ENCODE peak calls at places on chromosomes 2 and 18, in five cellular contexts. K is right cardiac atrium, F is HepG2, X is PC-9, J is lung. U is an unnamed sample.
A peak's percentile ranks its signal among the peaks of the same experiment; 100 is the strongest.

GRCh38 chr18:55401275-55401620 is 186.7 kb downstream of the TCF4 start:
- DNase-seq in X (no peak), F (no peak), J (no peak), K (no peak), U (no peak)

GRCh38 chr2:165203689-165204559 is at the start of gene SCN3A:
- DNase-seq in J (no peak), F (peak; percentile 54), K (peak; percentile 35), X (no peak), U (peak; percentile 7)

GRCh38 chr18:44896817-44897216 is 216.1 kb downstream of the SETBP1 start:
- DNase-seq in X (no peak), J (no peak), F (no peak), K (no peak), U (no peak)

GRCh38 chr2:152740743-152741328 is 22.4 kb downstream of the ARL6IP6 start:
- DNase-seq in K (no peak), X (peak; percentile 62), F (peak; percentile 71), J (no peak), U (peak; percentile 28)

GRCh38 chr2:11827547-11827946 is 81.1 kb downstream of the LPIN1 start:
- DNase-seq in J (no peak), F (no peak), K (no peak), X (no peak), U (no peak)

GRCh38 chr18:55479656-55480420 is 108.2 kb downstream of the TCF4 start:
- DNase-seq in F (no peak), J (no peak), X (no peak), K (no peak), U (no peak)

GRCh38 chr2:100192825-100193224 is 50.4 kb upstream of the AFF3 start:
- DNase-seq in F (no peak), X (peak; percentile 16), J (no peak), K (peak; percentile 60), U (no peak)

GRCh38 chr2:75503048-75503607 is 57.6 kb downstream of the EVA1A start:
- DNase-seq in X (peak; percentile 53), J (no peak), K (no peak), F (no peak), U (peak; percentile 71)

GRCh38 chr2:44926957-44927356 is 14.5 kb upstream of the SIX3 start:
- DNase-seq in J (no peak), X (no peak), F (no peak), K (no peak), U (no peak)

GRCh38 chr2:44928660-44929471 is 12.6 kb upstream of the SIX3 start:
- DNase-seq in X (no peak), F (no peak), J (no peak), K (no peak), U (no peak)

GRCh38 chr2:44930274-44930826 is 11.2 kb upstream of the SIX3 start:
- DNase-seq in F (no peak), K (no peak), J (no peak), X (no peak), U (no peak)

GRCh38 chr2:44929680-44930273 is 11.7 kb upstream of the SIX3 start:
- DNase-seq in F (no peak), K (no peak), J (no peak), X (no peak), U (no peak)

GRCh38 chr2:44927979-44928659 is 13.4 kb upstream of the SIX3 start:
- DNase-seq in F (no peak), J (no peak), X (no peak), K (no peak), U (no peak)
- H3K4me3 ChIP-seq in F (no peak overlapping the region), J (no peak overlapping the region), X (no peak overlapping the region), K (peak overlapping the region; percentile 29), U (no peak overlapping the region)

DNA sequence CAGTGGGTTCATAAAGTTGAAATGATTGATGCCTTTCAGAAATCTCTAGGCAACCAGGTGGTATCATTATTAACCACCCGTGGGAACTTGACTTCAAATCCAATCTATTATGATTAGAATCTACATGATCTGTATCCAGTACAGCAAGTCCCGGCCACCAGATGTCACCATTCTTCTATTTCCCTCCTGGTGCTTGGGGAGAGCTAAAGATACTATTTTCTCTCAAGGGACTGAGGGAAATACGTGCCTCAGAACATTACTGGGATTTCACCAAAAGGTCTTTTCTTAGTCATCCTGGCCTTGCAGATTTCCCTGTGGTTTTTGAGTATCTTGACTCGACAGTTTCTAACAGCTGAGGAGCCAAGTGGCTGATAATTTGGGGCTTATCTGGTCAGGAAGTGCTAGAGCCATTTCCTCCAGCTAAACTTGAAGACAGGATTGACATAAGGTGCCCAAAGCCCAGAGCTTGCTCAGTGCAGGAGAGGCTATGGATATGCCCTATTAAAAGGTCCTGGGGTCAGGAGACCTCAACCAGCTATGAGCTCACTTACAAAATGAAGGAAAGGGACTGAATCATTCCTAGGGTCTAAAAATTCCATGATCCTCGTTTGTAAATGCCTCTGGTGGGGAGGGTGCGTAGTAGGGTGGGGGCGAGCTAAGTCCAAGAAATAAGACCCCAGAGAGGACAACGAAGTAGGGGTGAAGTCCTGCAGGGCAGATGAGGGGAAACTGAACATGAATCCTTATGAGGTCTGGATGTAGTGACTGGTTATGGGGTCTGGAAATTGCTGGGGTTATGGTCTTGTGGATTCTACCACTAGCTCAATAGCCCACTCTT is 135.4 kb upstream of the MGAT5 start:
- DNase-seq in X (peak; percentile 85), J (peak; percentile 89), K (peak; percentile 92), F (peak; percentile 92), U (peak; percentile 87)
- H3K4me3 ChIP-seq in X (no peak overlapping the region), J (no peak overlapping the region), K (no peak overlapping the region), F (peak overlapping the region; percentile 80), U (no peak overlapping the region)

GRCh38 chr2:162243305-162243693 is at the start of gene FAP:
- DNase-seq in F (no peak), K (no peak), X (no peak), J (no peak), U (peak; percentile 91)

GRCh38 chr2:162241571-162241970 is 1.7 kb downstream of the FAP start:
- DNase-seq in X (no peak), J (no peak), F (no peak), K (no peak), U (no peak)

GRCh38 chr2:162245051-162245450 is 1.8 kb upstream of the FAP start:
- DNase-seq in X (no peak), K (no peak), J (peak; percentile 38), F (no peak), U (no peak)

GRCh38 chr2:162244559-162245031 is 1.4 kb upstream of the FAP start:
- DNase-seq in J (peak; percentile 59), X (peak; percentile 87), K (peak; percentile 38), F (no peak), U (peak; percentile 94)

DNA sequence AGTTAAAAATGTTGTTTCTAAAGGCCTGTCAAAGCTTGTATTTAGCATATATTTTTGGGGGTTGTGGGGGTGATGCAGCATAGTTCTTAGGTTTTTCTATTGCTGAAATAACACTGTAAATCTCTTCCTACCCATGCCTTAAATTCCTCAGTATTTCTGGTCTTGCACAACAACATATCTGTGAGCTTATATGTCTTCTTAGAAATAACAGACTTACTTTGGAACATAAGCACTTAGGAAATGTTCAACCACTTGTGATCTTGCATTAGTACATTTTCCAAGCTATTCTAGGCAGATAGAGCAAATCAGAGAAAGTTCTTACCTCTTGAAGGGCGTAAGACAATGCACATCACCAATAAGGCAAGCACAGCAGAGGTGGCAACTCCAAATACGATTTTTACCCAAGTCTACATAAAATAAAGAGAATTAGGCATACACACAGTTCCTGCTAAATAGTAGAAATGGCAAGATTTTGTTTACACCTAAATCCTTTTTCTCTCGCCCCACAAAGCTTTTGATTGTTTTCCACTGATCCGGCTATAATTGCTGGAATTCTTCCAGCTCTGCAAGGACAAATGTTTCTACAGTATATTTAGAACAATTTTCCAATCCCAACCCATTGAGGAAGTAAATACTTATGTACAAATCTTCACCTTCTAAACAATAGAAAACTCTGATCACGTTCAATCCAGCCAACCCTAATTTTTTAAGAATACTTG is 500 bp downstream of the FAP start:
- DNase-seq in K (no peak), F (no peak), X (no peak), J (no peak), U (peak; percentile 73)
- H3K4me3 ChIP-seq in K (peak overlapping the region; percentile 43), F (no peak overlapping the region), X (no peak overlapping the region), J (no peak overlapping the region), U (peak overlapping the region; percentile 51)

GRCh38 chr2:161166538-161167409 is 6.5 kb downstream of the TANK start:
- DNase-seq in F (peak; percentile 74), X (no peak), K (no peak), J (no peak), U (no peak)
- H3K4me3 ChIP-seq in F (no peak overlapping the region), X (no peak overlapping the region), K (no peak overlapping the region), J (no peak overlapping the region), U (no peak overlapping the region)

GRCh38 chr18:77086656-77087390 is 45.8 kb downstream of the MBP start:
- DNase-seq in J (no peak), K (peak; percentile 75), F (no peak), X (peak; percentile 50), U (no peak)
- H3K4me3 ChIP-seq in J (peak overlapping the region; percentile 5), K (peak overlapping the region; percentile 41), F (peak overlapping the region; percentile 42), X (peak overlapping the region; percentile 54), U (peak overlapping the region; percentile 27)

DNA sequence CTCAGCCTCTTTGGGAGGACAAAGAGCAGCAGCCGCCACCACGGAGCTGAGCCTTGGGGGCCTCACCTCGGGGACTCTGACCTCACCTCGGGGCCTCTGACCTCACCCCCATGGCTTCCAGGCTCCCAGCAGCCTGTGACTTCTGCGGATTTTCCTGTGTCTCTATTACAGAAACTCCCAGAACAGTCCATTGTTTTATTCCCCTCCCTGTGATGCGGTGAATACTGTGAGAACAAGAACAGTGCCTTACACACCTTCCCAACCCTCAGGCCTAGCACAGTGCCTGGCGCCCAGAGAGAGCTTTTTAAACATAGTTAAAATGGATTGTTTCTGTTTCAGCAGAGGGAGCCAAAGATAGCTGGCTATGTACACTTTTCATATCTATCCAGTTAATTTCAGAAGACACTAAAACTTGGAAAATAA is 63.7 kb downstream of the MBP start:
- DNase-seq in F (no peak), J (no peak), K (peak; percentile 62), X (no peak), U (no peak)
- H3K4me3 ChIP-seq in F (no peak overlapping the region), J (no peak overlapping the region), K (no peak overlapping the region), X (no peak overlapping the region), U (no peak overlapping the region)

GRCh38 chr2:105738658-105739051 is 6.1 kb upstream of the NCK2 start:
- DNase-seq in F (no peak), X (no peak), K (no peak), J (no peak), U (no peak)
- H3K4me3 ChIP-seq in F (no peak overlapping the region), X (no peak overlapping the region), K (no peak overlapping the region), J (no peak overlapping the region), U (no peak overlapping the region)